ENCODE peak calls at places on chromosome X, in ten cellular contexts. L, X, P, Q, E, D, Z, A, R and T are unnamed samples.

GRCh38 chrX:150044556-150044955 is 106.3 kb upstream of the EOLA2 start:
- DNase-seq in A (no peak), E (no peak), L (peak), D (no peak), Z (no peak), X (no peak), R (peak), Q (no peak), P (no peak), T (no peak)

GRCh38 chrX:46268429-46268828 is 276.8 kb downstream of the ZNF674 start:
- DNase-seq in R (peak), A (peak), E (peak), X (no peak), Z (no peak), D (no peak), L (peak), Q (no peak), P (peak), T (peak)

GRCh38 chrX:145817299-145817665 is 347 bp upstream of the SLITRK2 start:
- DNase-seq in D (no peak), X (no peak), R (peak), L (no peak), Q (no peak), E (no peak), Z (no peak), P (no peak), A (peak), T (no peak)

GRCh38 chrX:24149346-24150050 is at the start of gene ZFX:
- DNase-seq in L (peak), R (peak), Z (peak), D (peak), E (peak), Q (peak), P (peak), X (peak), A (peak), T (peak)

GRCh38 chrX:29890646-29891200 is 324.6 kb upstream of the MAGEB2 start:
- DNase-seq in D (no peak), A (no peak), X (no peak), L (peak), E (no peak), Q (no peak), R (no peak), Z (no peak), P (no peak), T (no peak)

GRCh38 chrX:10636337-10636736 is 16.0 kb upstream of the MID1 start:
- DNase-seq in E (no peak), A (peak), D (no peak), L (peak), R (peak), P (peak), Z (no peak), Q (peak), X (peak), T (peak)

GRCh38 chrX:54043696-54044125 is 562 bp downstream of the PHF8 start:
- DNase-seq in R (peak), Q (peak), E (peak), X (no peak), D (no peak), Z (no peak), A (peak), L (peak), P (peak), T (peak)

GRCh38 chrX:108138814-108139213 is 47.2 kb downstream of the ATG4A start:
- DNase-seq in A (no peak), Q (no peak), L (no peak), X (no peak), P (no peak), R (no peak), D (no peak), Z (no peak), E (no peak), T (no peak)

GRCh38 chrX:10110984-10111363 is 45.8 kb upstream of the CLCN4 start:
- DNase-seq in A (no peak), P (no peak), R (no peak), Q (no peak), D (peak), L (no peak), E (peak), Z (no peak), X (no peak), T (no peak)

GRCh38 chrX:68599256-68600152 is 48.0 kb upstream of the STARD8 start:
- DNase-seq in D (no peak), Q (no peak), L (no peak), Z (peak), P (no peak), A (peak), X (peak), E (no peak), R (peak), T (peak)